ENCODE peak calls at places on chromosomes 2 and 18, in eight cellular contexts. P is GM04503; O is effector CD4-positive, alpha-beta T cell; U is neuronal stem cell; X is Daoy; B is AG04449; L is nephron progenitor cell; H is HEK293T. R is an unnamed sample.

GRCh38 chr2:129757915-129758421 is 221.5 kb upstream of the RAB6C start:
- DNase-seq in P (no peak), O (no peak), U (no peak), X (no peak), B (no peak), L (no peak), H (no peak), R (no peak)

GRCh38 chr2:172481507-172482262 is 54.3 kb downstream of the ITGA6 start:
- DNase-seq in P (no peak), O (no peak), U (no peak), X (no peak), B (no peak), L (no peak), H (peak), R (no peak)

GRCh38 chr2:20421988-20422678 is 24.7 kb upstream of the RHOB start:
- DNase-seq in P (peak), O (no peak), U (no peak), X (peak), B (peak), L (no peak), H (no peak), R (peak)

GRCh38 chr2:36172828-36173227 is 182.8 kb upstream of the CRIM1 start:
- DNase-seq in P (no peak), O (no peak), U (no peak), X (no peak), B (no peak), L (no peak), H (no peak), R (no peak)

GRCh38 chr2:142347751-142348150 is 216.9 kb upstream of the LRP1B start:
- DNase-seq in P (no peak), O (no peak), U (no peak), X (no peak), B (no peak), L (no peak), H (no peak), R (no peak)

GRCh38 chr2:62826141-62826540 is 120.6 kb downstream of the EHBP1 start:
- DNase-seq in P (no peak), O (no peak), U (peak), X (no peak), B (no peak), L (no peak), H (no peak), R (no peak)

GRCh38 chr2:55883339-55883738 is 40.2 kb downstream of the EFEMP1 start:
- DNase-seq in P (no peak), O (no peak), U (no peak), X (no peak), B (no peak), L (no peak), H (no peak), R (no peak)

GRCh38 chr18:54020346-54020745 is 204.1 kb downstream of the MBD2 start:
- DNase-seq in P (no peak), O (no peak), U (no peak), X (no peak), B (peak), L (no peak), H (no peak), R (no peak)

GRCh38 chr18:13611058-13611615 is 115.2 kb downstream of the FAM210A start:
- DNase-seq in P (peak), O (peak), U (peak), X (no peak), B (no peak), L (no peak), H (no peak), R (no peak)

GRCh38 chr2:84782717-84783442 is 98.0 kb downstream of the TRABD2A start:
- DNase-seq in P (no peak), O (peak), U (no peak), X (no peak), B (no peak), L (no peak), H (no peak), R (no peak)

GRCh38 chr2:215850380-215850779 is 163.0 kb downstream of the MREG start:
- DNase-seq in P (no peak), O (no peak), U (no peak), X (no peak), B (no peak), L (no peak), H (no peak), R (no peak)

GRCh38 chr2:229417906-229418305 is 146.8 kb upstream of the PID1 start:
- DNase-seq in P (no peak), O (no peak), U (peak), X (no peak), B (no peak), L (peak), H (no peak), R (no peak)

GRCh38 chr2:99975386-99975785 is 167.0 kb downstream of the AFF3 start:
- DNase-seq in P (no peak), O (no peak), U (no peak), X (peak), B (no peak), L (no peak), H (no peak), R (no peak)

GRCh38 chr2:164314148-164314547 is 307.1 kb downstream of the GRB14 start:
- DNase-seq in P (peak), O (no peak), U (no peak), X (no peak), B (no peak), L (no peak), H (peak), R (no peak)

GRCh38 chr2:19933351-19933981 is 31.7 kb upstream of the TTC32 start:
- DNase-seq in P (peak), O (no peak), U (no peak), X (peak), B (peak), L (no peak), H (peak), R (peak)

GRCh38 chr2:105261061-105261460 is 19.5 kb downstream of the GPR45 start:
- DNase-seq in P (peak), O (no peak), U (no peak), X (peak), B (peak), L (no peak), H (no peak), R (no peak)

GRCh38 chr18:58394607-58395425 is 234.1 kb downstream of the ALPK2 start:
- DNase-seq in P (no peak), O (no peak), U (no peak), X (no peak), B (no peak), L (no peak), H (no peak), R (no peak)

GRCh38 chr2:220147590-220147989 is 520.2 kb downstream of the SLC4A3 start:
- DNase-seq in P (no peak), O (no peak), U (no peak), X (no peak), B (no peak), L (no peak), H (no peak), R (peak)

GRCh38 chr2:62270728-62271127 is 74.8 kb downstream of the B3GNT2 start:
- DNase-seq in P (no peak), O (no peak), U (no peak), X (peak), B (no peak), L (no peak), H (no peak), R (peak)

GRCh38 chr2:71548589-71549485 is 95.5 kb downstream of the DYSF start:
- DNase-seq in P (no peak), O (peak), U (peak), X (peak), B (no peak), L (peak), H (peak), R (peak)

GRCh38 chr18:26978812-26979341 is 113.4 kb upstream of the AQP4 start:
- DNase-seq in P (no peak), O (no peak), U (no peak), X (no peak), B (no peak), L (no peak), H (no peak), R (no peak)

GRCh38 chr18:50637961-50638622 is 78.2 kb downstream of the MAPK4 start:
- DNase-seq in P (no peak), O (no peak), U (no peak), X (no peak), B (no peak), L (no peak), H (no peak), R (no peak)

GRCh38 chr2:238449909-238450417 is 23.2 kb downstream of the ASB1 start:
- DNase-seq in P (no peak), O (no peak), U (no peak), X (no peak), B (no peak), L (no peak), H (no peak), R (no peak)

R was measured in T47D.